ENCODE peak calls at places on chromosomes 1 and 21, in ten cellular contexts. H is GM06990; P is A549; R is CD4-positive, alpha-beta memory T cell; T is AG04450; B is Jurkat, Clone E6-1; Q is fibroblast of pulmonary artery; I is cardiac fibroblast; G is CD8-positive, alpha-beta memory T cell; A is gastrocnemius medialis. X is an unnamed sample.

GRCh38 chr1:60959701-60960100 is 122.7 kb upstream of the NFIA start:
- DNase-seq in H (no peak), P (no peak), R (no peak), T (no peak), B (no peak), Q (no peak), I (no peak), G (no peak), A (no peak), X (no peak)

GRCh38 chr1:111320066-111320879 is 29.6 kb downstream of the CHIA start:
- DNase-seq in H (no peak), P (no peak), R (no peak), T (no peak), B (peak), Q (no peak), I (no peak), G (no peak), A (no peak), X (peak)

GRCh38 chr1:118960026-118960561 is 28.0 kb downstream of the TBX15 start:
- DNase-seq in H (peak), P (peak), R (no peak), T (no peak), B (no peak), Q (no peak), I (no peak), G (no peak), A (peak), X (no peak)

GRCh38 chr21:35375115-35375514 is 326.0 kb upstream of the RUNX1 start:
- DNase-seq in H (no peak), P (no peak), R (no peak), T (peak), B (no peak), Q (peak), I (peak), G (no peak), A (no peak), X (no peak)

GRCh38 chr1:176206006-176206960 is 803 bp downstream of the COP1 start:
- DNase-seq in H (no peak), P (peak), R (no peak), T (no peak), B (peak), Q (peak), I (peak), G (peak), A (peak), X (peak)

GRCh38 chr1:205423248-205423647 is 1.4 kb upstream of the LEMD1 start:
- DNase-seq in H (no peak), P (no peak), R (no peak), T (no peak), B (no peak), Q (no peak), I (no peak), G (no peak), A (no peak), X (no peak)

GRCh38 chr1:65792671-65793358 is at the start of gene PDE4B:
- DNase-seq in H (no peak), P (no peak), R (no peak), T (no peak), B (no peak), Q (peak), I (peak), G (no peak), A (no peak), X (no peak)

GRCh38 chr1:107572674-107573205 is 392.2 kb downstream of the VAV3 start:
- DNase-seq in H (no peak), P (peak), R (no peak), T (peak), B (no peak), Q (peak), I (peak), G (no peak), A (no peak), X (no peak)

GRCh38 chr1:206067486-206068302 is 14.7 kb downstream of the RHEX start:
- DNase-seq in H (no peak), P (no peak), R (no peak), T (no peak), B (no peak), Q (no peak), I (no peak), G (no peak), A (peak), X (no peak)

DNA sequence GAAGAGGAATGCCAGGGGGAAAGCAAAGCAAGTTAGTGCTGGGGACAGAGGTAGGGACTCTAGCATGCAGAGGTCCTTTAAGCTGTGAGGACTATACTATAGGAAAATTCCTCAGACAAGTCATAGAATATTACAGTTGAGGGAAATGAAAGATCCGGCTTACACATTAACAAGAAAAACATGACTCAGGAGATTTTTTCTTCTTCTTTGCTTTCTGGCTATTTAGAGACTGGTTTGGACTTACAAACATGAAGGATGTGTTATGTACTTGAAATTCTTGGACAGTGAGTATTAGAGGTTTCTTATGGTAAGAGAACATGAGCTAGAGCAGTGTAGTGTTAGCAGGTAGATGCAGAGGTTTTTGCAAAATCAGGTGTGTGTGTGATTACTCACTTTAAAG is 24.9 kb downstream of the USP25 start:
- DNase-seq in H (no peak), P (peak), R (no peak), T (no peak), B (no peak), Q (peak), I (peak), G (no peak), A (no peak), X (no peak)
- H3K4me3 ChIP-seq in H (no peak), P (no peak), R (no peak), T (no peak), B (no peak), Q (no peak), I (no peak), G (no peak), A (no peak), X (no peak)

DNA sequence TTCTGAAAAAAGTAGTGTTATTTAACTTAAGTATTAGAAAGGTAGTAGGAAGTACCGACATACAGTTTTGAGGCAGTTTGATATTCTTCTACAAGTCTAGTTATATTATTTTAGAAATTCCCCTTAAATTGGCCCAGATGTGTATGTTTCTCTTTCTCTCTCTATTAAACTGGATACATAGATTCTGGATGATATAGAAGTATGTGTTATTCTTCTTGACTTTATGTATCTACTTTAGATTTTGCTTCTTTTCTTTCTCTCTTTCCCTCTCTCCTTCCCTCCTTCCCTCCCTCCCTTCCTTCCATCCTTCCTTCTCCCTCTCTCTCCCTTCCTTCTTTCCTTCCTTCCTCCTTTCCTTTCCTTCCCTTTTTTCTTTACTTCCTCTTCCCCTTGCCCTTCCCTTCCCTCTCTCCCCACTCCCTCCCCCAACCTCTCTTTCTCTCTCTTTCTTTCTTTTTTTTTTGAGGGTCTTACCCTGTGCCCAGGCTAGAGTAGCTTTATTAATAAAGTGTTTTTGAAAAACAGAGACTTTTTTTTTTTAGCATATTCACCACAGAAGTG is 124.3 kb downstream of the OSBPL9 start:
- DNase-seq in H (no peak), P (no peak), R (no peak), T (no peak), B (no peak), Q (no peak), I (no peak), G (no peak), A (no peak), X (no peak)
- H3K4me3 ChIP-seq in H (no peak), P (no peak), R (no peak), T (no peak), B (no peak), Q (no peak), I (no peak), G (no peak), A (no peak), X (no peak)

DNA sequence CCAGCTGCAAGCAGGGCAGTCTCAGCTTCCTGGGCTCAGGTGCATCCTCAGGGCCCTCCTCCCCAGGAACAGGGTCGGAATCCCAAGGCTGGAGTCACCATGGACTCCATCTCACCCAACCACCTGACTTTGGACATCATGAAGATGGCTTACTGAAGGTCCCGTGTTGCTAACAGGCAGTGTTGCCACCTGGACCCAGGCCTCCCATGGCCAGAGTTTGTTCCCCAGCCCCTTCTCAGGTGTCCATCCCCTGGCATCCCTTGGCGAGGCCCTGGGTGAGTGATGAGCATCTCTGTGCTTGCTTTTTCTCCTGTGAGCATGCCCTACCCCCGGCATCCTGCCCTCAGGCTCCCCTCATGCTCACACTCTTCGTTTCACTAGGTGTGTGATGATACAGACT is 101.7 kb upstream of the EDN2 start:
- DNase-seq in H (no peak), P (no peak), R (no peak), T (no peak), B (no peak), Q (no peak), I (no peak), G (no peak), A (no peak), X (no peak)
- H3K4me3 ChIP-seq in H (no peak), P (no peak), R (no peak), T (no peak), B (no peak), Q (no peak), I (no peak), G (no peak), A (no peak), X (no peak)

DNA sequence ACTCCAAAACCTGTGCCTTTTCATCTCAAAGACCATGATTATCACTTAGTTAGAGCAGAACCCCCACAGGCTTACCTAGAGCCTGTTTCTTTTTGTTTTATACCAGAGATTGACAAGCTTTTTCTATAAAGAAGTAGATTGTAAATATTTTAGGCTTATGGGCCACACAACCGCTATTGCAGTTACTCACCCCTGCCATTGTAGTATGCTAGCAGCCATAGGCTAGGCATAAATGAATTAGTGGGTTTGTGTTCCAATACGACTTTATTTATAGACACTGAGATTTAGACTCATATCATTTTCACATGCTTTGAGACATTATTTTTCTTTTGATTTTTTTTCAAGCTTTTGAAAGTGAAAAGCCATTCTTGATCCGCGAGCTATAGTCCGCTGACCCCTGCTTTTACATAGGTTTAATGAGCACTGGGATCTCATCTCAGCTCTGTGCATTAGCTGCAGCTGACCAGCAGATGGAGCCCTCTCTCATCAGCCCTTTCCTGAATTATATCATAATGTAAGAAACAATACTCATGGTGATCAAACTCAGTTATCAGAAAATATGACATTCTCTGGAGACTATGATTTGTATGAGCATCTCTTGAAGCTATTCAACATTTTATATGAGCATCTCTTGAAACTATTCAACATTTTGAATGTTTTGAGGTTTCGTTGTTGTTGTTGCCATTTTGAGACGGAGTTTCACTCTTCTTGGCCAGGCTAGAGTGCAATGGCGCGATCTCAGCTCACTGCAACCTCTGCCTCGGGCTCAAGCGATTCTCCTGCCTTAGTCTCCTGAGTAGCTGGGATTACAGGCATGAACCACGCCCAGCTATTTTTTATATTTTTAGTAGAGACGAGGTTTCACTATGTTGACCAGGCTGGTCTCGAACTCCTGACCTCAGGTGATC is 111.9 kb upstream of the L1TD1 start:
- DNase-seq in H (no peak), P (peak), R (peak), T (no peak), B (peak), Q (peak), I (peak), G (peak), A (no peak), X (peak)
- H3K4me3 ChIP-seq in H (no peak), P (no peak), R (no peak), T (no peak), B (no peak), Q (no peak), I (no peak), G (no peak), A (no peak), X (no peak)

GRCh38 chr1:150695561-150695960 is 1.4 kb downstream of the GOLPH3L start:
- DNase-seq in H (no peak), P (no peak), R (no peak), T (no peak), B (no peak), Q (peak), I (peak), G (no peak), A (no peak), X (no peak)

GRCh38 chr1:150696590-150696989 is 364 bp downstream of the GOLPH3L start:
- DNase-seq in H (no peak), P (peak), R (no peak), T (no peak), B (no peak), Q (no peak), I (peak), G (no peak), A (no peak), X (no peak)

GRCh38 chr1:150696151-150696550 is 803 bp downstream of the GOLPH3L start:
- DNase-seq in H (no peak), P (peak), R (no peak), T (no peak), B (no peak), Q (no peak), I (no peak), G (peak), A (no peak), X (no peak)

GRCh38 chr1:150688786-150689185 is 8.2 kb downstream of the GOLPH3L start:
- DNase-seq in H (no peak), P (no peak), R (no peak), T (no peak), B (no peak), Q (peak), I (peak), G (no peak), A (no peak), X (no peak)

DNA sequence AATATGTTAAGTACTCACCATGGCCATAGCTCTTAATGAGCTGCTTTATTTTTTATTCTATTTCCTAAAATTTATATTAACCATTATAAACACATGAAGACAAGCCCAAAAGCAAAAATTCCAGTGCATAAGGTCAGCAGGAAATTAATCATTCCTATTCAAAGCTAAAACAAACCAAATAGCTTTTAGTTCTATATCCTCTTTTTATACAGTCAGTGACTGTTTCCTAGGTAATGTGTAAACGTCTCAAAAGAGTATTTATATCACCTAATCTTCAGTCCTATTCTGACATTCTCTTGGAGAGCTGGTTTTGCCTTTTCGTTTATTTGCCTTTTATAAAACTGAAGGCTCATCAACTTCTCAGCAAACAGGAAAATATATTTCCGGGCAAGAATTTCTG is 4.2 kb downstream of the GOLPH3L start:
- DNase-seq in H (no peak), P (no peak), R (no peak), T (no peak), B (no peak), Q (peak), I (peak), G (no peak), A (no peak), X (no peak)
- H3K4me3 ChIP-seq in H (no peak), P (no peak), R (no peak), T (no peak), B (no peak), Q (no peak), I (no peak), G (no peak), A (no peak), X (no peak)

DNA sequence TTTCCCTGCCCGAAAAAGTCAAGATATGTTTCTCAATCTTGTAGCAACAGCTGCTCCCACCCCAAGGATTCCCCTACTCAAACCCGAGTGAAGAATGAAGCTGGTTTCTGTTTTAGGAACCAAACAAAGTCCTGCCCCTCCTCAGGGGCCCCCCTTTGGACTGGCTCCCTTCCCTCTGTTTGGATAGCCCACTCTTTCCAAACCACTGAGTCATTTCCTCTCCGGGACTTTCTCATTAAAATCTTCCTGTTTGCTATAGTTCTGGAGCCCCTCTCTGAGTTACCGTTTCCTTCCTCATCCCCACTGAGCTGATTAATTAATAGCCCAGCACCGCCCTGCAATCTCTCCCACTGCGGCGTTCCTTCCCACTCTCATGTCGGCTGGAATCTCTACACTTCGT is 101.0 kb downstream of the TSEN15 start:
- DNase-seq in H (no peak), P (no peak), R (no peak), T (no peak), B (no peak), Q (peak), I (peak), G (no peak), A (no peak), X (no peak)
- H3K4me3 ChIP-seq in H (no peak), P (peak), R (no peak), T (peak), B (no peak), Q (peak), I (peak), G (no peak), A (peak), X (no peak)

DNA sequence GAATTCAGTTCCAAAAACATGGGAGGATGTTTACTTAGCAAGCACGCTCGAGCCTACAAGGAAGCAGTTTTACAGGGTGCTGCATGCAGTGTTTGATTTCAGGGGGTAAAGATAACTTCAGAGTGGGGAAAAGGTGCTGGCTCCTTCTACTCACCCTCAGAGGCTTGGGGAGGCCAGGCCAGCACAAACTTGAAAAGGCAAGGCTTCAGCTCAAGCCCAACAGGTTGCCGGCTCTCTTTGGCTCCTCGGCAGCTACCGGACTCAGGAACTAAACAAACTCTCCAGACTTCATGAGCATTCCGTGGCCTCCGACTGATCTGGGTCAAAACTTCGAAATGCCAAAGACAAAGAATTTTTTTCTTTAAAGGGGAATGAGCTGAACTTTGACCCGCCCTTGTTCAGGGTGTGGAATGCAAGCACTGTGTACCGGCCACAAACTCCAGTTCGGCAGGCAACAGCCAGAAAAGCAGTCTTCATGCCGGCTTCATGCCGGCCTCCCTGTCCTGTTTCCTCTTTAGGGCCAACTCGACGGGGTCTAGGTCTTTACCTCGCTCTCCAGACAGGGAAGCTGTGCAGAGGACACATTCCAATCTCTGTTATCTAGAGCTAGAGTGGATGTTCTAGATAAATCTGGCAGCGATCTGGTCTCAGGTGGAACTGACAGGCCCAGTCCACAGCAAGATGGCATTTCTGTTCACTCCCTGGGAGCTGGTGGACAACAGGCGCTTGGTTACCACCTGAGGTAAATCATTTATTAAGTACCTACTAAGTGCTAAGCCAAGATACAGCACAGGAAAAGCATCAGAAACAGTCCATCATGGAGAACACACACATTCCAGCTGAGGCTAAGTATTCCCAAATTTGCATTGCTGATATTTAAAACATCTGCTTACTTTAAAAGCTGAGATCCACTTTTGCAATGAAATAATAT is 75.0 kb downstream of the CD46 start:
- DNase-seq in H (no peak), P (peak), R (no peak), T (no peak), B (no peak), Q (no peak), I (peak), G (no peak), A (peak), X (no peak)
- H3K4me3 ChIP-seq in H (peak), P (peak), R (peak), T (no peak), B (no peak), Q (no peak), I (peak), G (peak), A (peak), X (no peak)

DNA sequence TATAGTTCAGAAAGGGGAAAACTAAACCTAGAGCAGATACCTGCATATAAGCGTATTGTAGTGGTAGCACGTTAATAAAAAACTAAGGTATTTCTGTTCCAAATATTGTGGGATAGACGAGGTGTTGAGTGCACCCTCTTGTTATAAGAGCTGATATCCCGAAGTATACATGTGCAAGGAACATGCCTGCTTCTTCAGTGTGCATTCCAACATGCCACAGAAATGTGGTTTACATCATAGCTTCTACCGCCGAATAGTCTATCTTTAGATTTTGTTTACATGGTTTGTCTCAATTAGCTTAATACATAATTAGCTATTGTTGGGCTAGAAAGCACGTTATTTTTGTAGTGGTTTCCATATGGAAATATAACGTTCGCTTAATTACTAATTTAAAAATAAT is 2.2 kb downstream of the CHRM3 start:
- DNase-seq in H (no peak), P (no peak), R (no peak), T (no peak), B (no peak), Q (no peak), I (no peak), G (no peak), A (no peak), X (no peak)
- H3K4me3 ChIP-seq in H (no peak), P (no peak), R (no peak), T (no peak), B (no peak), Q (no peak), I (no peak), G (no peak), A (no peak), X (no peak)

X was measured in DND-41.